ENCODE peak calls at places on chromosomes 11 and 22, in seven cellular contexts. A, D, J, N, K, F and R are unnamed samples. For H3K36me3, the result is how much of the 10 kb centered on the place peaks cover.

GRCh38 chr11:27388869-27389268 is 25.9 kb upstream of the CCDC34 start:
- DNase-seq in A (no peak), D (no peak), J (no peak), N (no peak), K (no peak), F (no peak), R (no peak)

GRCh38 chr11:11208994-11209393 is 144.1 kb downstream of the CSNK2A3 start:
- DNase-seq in A (no peak), D (no peak), J (no peak), N (no peak), K (no peak), F (no peak), R (no peak)

GRCh38 chr11:110857885-110858555 is 145.8 kb upstream of the ARHGAP20 start:
- DNase-seq in A (peak), D (no peak), J (no peak), N (no peak), K (no peak), F (no peak), R (no peak)

GRCh38 chr11:123451183-123451907 is 21.3 kb downstream of the GRAMD1B start:
- DNase-seq in A (no peak), D (no peak), J (no peak), N (no peak), K (no peak), F (no peak), R (no peak)

GRCh38 chr11:77876045-77876444 is 55.1 kb downstream of the AAMDC start:
- DNase-seq in A (no peak), D (no peak), J (no peak), N (no peak), K (no peak), F (peak), R (no peak)

GRCh38 chr11:126148317-126148716 is 63.1 kb downstream of the RPUSD4 start:
- DNase-seq in A (no peak), D (no peak), J (no peak), N (no peak), K (no peak), F (no peak), R (no peak)

GRCh38 chr22:24827305-24827704 is 21.3 kb downstream of the SGSM1 start:
- DNase-seq in A (no peak), D (no peak), J (no peak), N (no peak), K (no peak), F (no peak), R (no peak)

GRCh38 chr22:46587067-46587471 is 33.1 kb upstream of the GRAMD4 start:
- DNase-seq in A (no peak), D (no peak), J (peak), N (no peak), K (no peak), F (no peak), R (no peak)

GRCh38 chr11:47453365-47453764 is 4.4 kb upstream of the RAPSN start:
- DNase-seq in A (no peak), D (no peak), J (no peak), N (no peak), K (no peak), F (no peak), R (no peak)

GRCh38 chr11:9203715-9204311 is 61.3 kb downstream of the DENND5A start:
- DNase-seq in A (peak), D (no peak), J (no peak), N (peak), K (no peak), F (peak), R (no peak)

GRCh38 chr11:110160016-110160415 is 66.8 kb downstream of the ZC3H12C start:
- DNase-seq in A (peak), D (no peak), J (no peak), N (no peak), K (no peak), F (no peak), R (no peak)

GRCh38 chr11:61518032-61518795 is 9.7 kb downstream of the LRRC10B start:
- DNase-seq in A (no peak), D (no peak), J (no peak), N (no peak), K (no peak), F (no peak), R (no peak)

GRCh38 chr22:21827628-21828267 is 39.7 kb downstream of the MAPK1 start:
- DNase-seq in A (no peak), D (no peak), J (no peak), N (no peak), K (no peak), F (no peak), R (no peak)

GRCh38 chr22:29092243-29092642 is 19.4 kb downstream of the KREMEN1 start:
- DNase-seq in A (no peak), D (no peak), J (no peak), N (no peak), K (no peak), F (no peak), R (no peak)

GRCh38 chr22:45871721-45872120 is 105.2 kb downstream of the WNT7B start:
- DNase-seq in A (no peak), D (no peak), J (no peak), N (no peak), K (no peak), F (no peak), R (no peak)

GRCh38 chr11:63672934-63673539 is 1.9 kb upstream of the ATL3 start:
- DNase-seq in A (no peak), D (no peak), J (no peak), N (peak), K (no peak), F (no peak), R (no peak)

GRCh38 chr11:63670738-63671321 is 346 bp downstream of the ATL3 start:
- DNase-seq in A (no peak), D (no peak), J (no peak), N (no peak), K (no peak), F (peak), R (no peak)

GRCh38 chr11:63672156-63672463 is 934 bp upstream of the ATL3 start:
- DNase-seq in A (no peak), D (no peak), J (no peak), N (no peak), K (no peak), F (no peak), R (no peak)

GRCh38 chr11:63670077-63670737 is 969 bp downstream of the ATL3 start:
- DNase-seq in A (peak), D (no peak), J (no peak), N (no peak), K (no peak), F (no peak), R (no peak)

GRCh38 chr11:63671322-63672155 is at the start of gene ATL3:
- DNase-seq in A (peak), D (peak), J (peak), N (no peak), K (peak), F (peak), R (peak)
- TF ChIP-seq POLR2AphosphoS5 in A (peak), D (peak), J (peak), N (no peak), K (no peak), F (peak), R (peak)

GRCh38 chr11:116868066-116868465 is 30.6 kb upstream of the APOA1 start:
- DNase-seq in A (no peak), D (no peak), J (no peak), N (no peak), K (no peak), F (no peak), R (no peak)

GRCh38 chr11:116864531-116864930 is 27.1 kb upstream of the APOA1 start:
- DNase-seq in A (no peak), D (no peak), J (no peak), N (no peak), K (no peak), F (no peak), R (no peak)

GRCh38 chr11:116867619-116868018 is 30.2 kb upstream of the APOA1 start:
- DNase-seq in A (no peak), D (no peak), J (no peak), N (no peak), K (no peak), F (no peak), R (no peak)

GRCh38 chr11:116865696-116866095 is 28.3 kb upstream of the APOA1 start:
- DNase-seq in A (no peak), D (no peak), J (no peak), N (no peak), K (no peak), F (no peak), R (no peak)

DNA sequence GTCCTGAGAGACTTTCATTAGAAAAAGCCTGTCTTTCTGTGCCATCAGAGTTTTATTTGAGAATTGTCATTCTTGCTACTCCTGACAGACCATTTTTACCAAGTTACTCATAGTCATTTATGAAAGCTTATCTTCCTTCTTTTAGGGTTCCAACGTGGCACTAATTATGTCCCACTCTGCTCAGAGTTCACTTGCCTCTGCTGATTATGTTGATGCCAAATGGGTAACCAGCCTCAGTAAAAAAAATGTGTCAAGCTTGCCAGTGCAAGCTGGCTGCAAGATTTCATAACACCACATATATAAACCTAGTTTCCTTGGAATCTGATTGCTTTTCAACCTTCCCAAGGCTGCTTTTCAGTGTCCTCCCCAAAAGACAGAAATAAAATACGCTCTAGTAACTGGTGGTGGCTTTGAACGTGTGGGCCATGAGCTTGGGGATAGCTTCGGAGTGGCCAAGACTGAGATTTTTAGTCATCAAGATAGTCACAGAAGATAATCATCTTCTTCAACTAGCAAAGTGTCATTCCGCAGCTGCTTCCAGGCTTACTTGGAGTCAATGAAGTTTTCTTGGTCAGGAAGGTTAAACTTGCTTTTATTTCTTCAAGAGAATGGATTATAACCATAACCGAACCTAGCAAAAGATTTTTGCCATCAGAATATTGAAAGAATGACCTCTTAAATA is 29.5 kb upstream of the APOA1 start:
- DNase-seq in A (no peak), D (no peak), J (no peak), N (no peak), K (no peak), F (no peak), R (no peak)
- H3K36me3 ChIP-seq in A (under half), D (under half), J (under half), N (half or more), K (under half), F (under half), R (half or more)

GRCh38 chr22:39241632-39242388 is 3.0 kb downstream of the PDGFB start:
- DNase-seq in A (no peak), D (no peak), J (no peak), N (no peak), K (no peak), F (no peak), R (no peak)
- TF ChIP-seq EZH2 in A (no peak), D (no peak), J (no peak), N (no peak), K (no peak), F (peak), R (no peak)

GRCh38 chr22:20571531-20572007 is 64.2 kb downstream of the MED15 start:
- DNase-seq in A (peak), D (no peak), J (no peak), N (peak), K (no peak), F (peak), R (no peak)
- TF ChIP-seq POLR2AphosphoS5 in A (no peak), D (no peak), J (no peak), N (no peak), K (no peak), F (no peak), R (no peak)

GRCh38 chr11:64727131-64727530 is 4.1 kb upstream of the NRXN2 start:
- DNase-seq in A (no peak), D (no peak), J (no peak), N (no peak), K (no peak), F (no peak), R (no peak)
- H3K36me3 ChIP-seq in A (under half), D (under half), J (under half), N (under half), K (under half), F (under half), R (under half)

GRCh38 chr11:64295760-64296159 is 4.4 kb upstream of the CATSPERZ start:
- DNase-seq in A (no peak), D (no peak), J (no peak), N (no peak), K (no peak), F (no peak), R (no peak)

GRCh38 chr11:64298966-64299846 is 952 bp upstream of the CATSPERZ start:
- DNase-seq in A (peak), D (no peak), J (no peak), N (no peak), K (no peak), F (peak), R (no peak)

GRCh38 chr11:64296830-64297721 is 3.1 kb upstream of the CATSPERZ start:
- DNase-seq in A (no peak), D (no peak), J (no peak), N (no peak), K (no peak), F (peak), R (no peak)

GRCh38 chr11:64296236-64296635 is 3.9 kb upstream of the CATSPERZ start:
- DNase-seq in A (no peak), D (no peak), J (no peak), N (no peak), K (no peak), F (no peak), R (no peak)

GRCh38 chr11:64297722-64298358 is 2.3 kb upstream of the CATSPERZ start:
- DNase-seq in A (no peak), D (no peak), J (no peak), N (no peak), K (no peak), F (peak), R (no peak)
- TF ChIP-seq EZH2 in A (peak), D (no peak), J (peak), N (no peak), K (peak), F (peak), R (no peak)

GRCh38 chr22:49551897-49552659 is 275.6 kb downstream of the BRD1 start:
- DNase-seq in A (no peak), D (no peak), J (no peak), N (no peak), K (no peak), F (no peak), R (no peak)
- TF ChIP-seq POLR2AphosphoS5 in A (no peak), D (no peak), J (no peak), N (no peak), K (no peak), F (no peak), R (no peak)

GRCh38 chr11:1841511-1842148 is 2.8 kb downstream of the TNNI2 start:
- DNase-seq in A (no peak), D (no peak), J (no peak), N (no peak), K (no peak), F (no peak), R (no peak)

GRCh38 chr11:1842149-1843097 is 3.6 kb downstream of the TNNI2 start:
- DNase-seq in A (no peak), D (no peak), J (no peak), N (peak), K (no peak), F (no peak), R (no peak)

GRCh38 chr11:1839924-1840779 is 1.4 kb downstream of the TNNI2 start:
- DNase-seq in A (no peak), D (no peak), J (no peak), N (no peak), K (no peak), F (no peak), R (no peak)

GRCh38 chr11:1839204-1839923 is 583 bp downstream of the TNNI2 start:
- DNase-seq in A (no peak), D (no peak), J (no peak), N (no peak), K (no peak), F (no peak), R (no peak)

GRCh38 chr11:1840780-1841480 is 2.1 kb downstream of the TNNI2 start:
- DNase-seq in A (no peak), D (no peak), J (no peak), N (no peak), K (no peak), F (no peak), R (no peak)
- H3K36me3 ChIP-seq in A (under half), D (under half), J (under half), N (under half), K (under half), F (under half), R (under half)